ENCODE peak calls at places on chromosomes 2 and 18, in nine cellular contexts. H, V, F, X, S, G, Y, T and A are unnamed samples.

GRCh38 chr18:10659000-10659399 is 133.2 kb downstream of the NAPG start:
- DNase-seq in H (no peak), V (no peak), F (no peak), X (no peak), S (no peak), G (peak), Y (no peak), T (no peak), A (no peak)

GRCh38 chr18:47265197-47265596 is 13.7 kb upstream of the SKOR2 start:
- DNase-seq in H (peak), V (no peak), F (no peak), X (no peak), S (no peak), G (no peak), Y (no peak), T (no peak), A (no peak)

GRCh38 chr2:40746150-40746549 is 294.3 kb upstream of the SLC8A1 start:
- DNase-seq in H (peak), V (no peak), F (peak), X (peak), S (no peak), G (no peak), Y (no peak), T (no peak), A (no peak)

GRCh38 chr2:8409461-8410260 is 272.2 kb upstream of the ID2 start:
- DNase-seq in H (no peak), V (no peak), F (no peak), X (no peak), S (no peak), G (peak), Y (no peak), T (peak), A (peak)

GRCh38 chr2:28652217-28652616 is 99.4 kb upstream of the PPP1CB start:
- DNase-seq in H (peak), V (no peak), F (no peak), X (no peak), S (no peak), G (peak), Y (no peak), T (no peak), A (no peak)

GRCh38 chr2:148704247-148704646 is 59.7 kb downstream of the EPC2 start:
- DNase-seq in H (no peak), V (no peak), F (no peak), X (no peak), S (no peak), G (no peak), Y (no peak), T (no peak), A (no peak)

GRCh38 chr2:50343157-50343821 is 688.6 kb downstream of the NRXN1 start:
- DNase-seq in H (no peak), V (no peak), F (no peak), X (no peak), S (no peak), G (no peak), Y (no peak), T (no peak), A (no peak)

GRCh38 chr2:223613017-223613950 is 11.1 kb upstream of the SCG2 start:
- DNase-seq in H (peak), V (no peak), F (peak), X (peak), S (peak), G (peak), Y (peak), T (peak), A (peak)

GRCh38 chr2:155235710-155236109 is 537.2 kb downstream of the KCNJ3 start:
- DNase-seq in H (no peak), V (no peak), F (no peak), X (no peak), S (no peak), G (no peak), Y (no peak), T (no peak), A (no peak)

GRCh38 chr2:148674063-148675020 is 29.8 kb downstream of the EPC2 start:
- DNase-seq in H (peak), V (peak), F (no peak), X (peak), S (no peak), G (peak), Y (no peak), T (no peak), A (no peak)

GRCh38 chr2:242034996-242035814 is 165.7 kb downstream of the RTP5 start:
- DNase-seq in H (no peak), V (no peak), F (peak), X (no peak), S (no peak), G (no peak), Y (no peak), T (peak), A (no peak)

GRCh38 chr2:240630771-240631560 is 5.7 kb downstream of the GPR35 start:
- DNase-seq in H (no peak), V (no peak), F (no peak), X (no peak), S (no peak), G (no peak), Y (no peak), T (no peak), A (no peak)

GRCh38 chr2:106542730-106543359 is 55.7 kb downstream of the CD8B2 start:
- DNase-seq in H (peak), V (peak), F (peak), X (peak), S (peak), G (peak), Y (peak), T (peak), A (peak)

GRCh38 chr2:129281761-129282160 is 697.7 kb upstream of the RAB6C start:
- DNase-seq in H (no peak), V (no peak), F (no peak), X (no peak), S (no peak), G (no peak), Y (no peak), T (no peak), A (no peak)

GRCh38 chr18:2903006-2903405 is 56.2 kb downstream of the EMILIN2 start:
- DNase-seq in H (peak), V (no peak), F (no peak), X (no peak), S (no peak), G (peak), Y (no peak), T (peak), A (peak)

GRCh38 chr2:50111067-50111466 is 920.9 kb downstream of the NRXN1 start:
- DNase-seq in H (no peak), V (no peak), F (no peak), X (no peak), S (no peak), G (no peak), Y (no peak), T (no peak), A (no peak)

GRCh38 chr2:102698369-102699111 is 63.3 kb upstream of the TMEM182 start:
- DNase-seq in H (peak), V (no peak), F (no peak), X (no peak), S (peak), G (peak), Y (no peak), T (no peak), A (no peak)

GRCh38 chr2:108034843-108035242 is 48.5 kb downstream of the SLC5A7 start:
- DNase-seq in H (no peak), V (no peak), F (no peak), X (no peak), S (no peak), G (no peak), Y (no peak), T (no peak), A (no peak)

GRCh38 chr2:133287709-133288108 is 280.6 kb downstream of the NCKAP5 start:
- DNase-seq in H (peak), V (no peak), F (no peak), X (no peak), S (no peak), G (peak), Y (no peak), T (no peak), A (no peak)

GRCh38 chr2:232368311-232368731 is 10.2 kb upstream of the ALPP start:
- DNase-seq in H (peak), V (no peak), F (no peak), X (no peak), S (no peak), G (no peak), Y (no peak), T (no peak), A (no peak)

GRCh38 chr2:96144481-96145027 is 686 bp downstream of the DUSP2 start:
- DNase-seq in H (peak), V (peak), F (no peak), X (no peak), S (no peak), G (peak), Y (no peak), T (no peak), A (no peak)

GRCh38 chr18:12741351-12741750 is 38.5 kb downstream of the PSMG2 start:
- DNase-seq in H (peak), V (no peak), F (no peak), X (peak), S (peak), G (peak), Y (no peak), T (no peak), A (no peak)

GRCh38 chr2:230208576-230208975 is 11.2 kb downstream of the SP110 start:
- DNase-seq in H (no peak), V (no peak), F (no peak), X (no peak), S (no peak), G (no peak), Y (no peak), T (no peak), A (no peak)

GRCh38 chr2:221095381-221095780 is 476.7 kb downstream of the EPHA4 start:
- DNase-seq in H (no peak), V (no peak), F (no peak), X (no peak), S (no peak), G (no peak), Y (no peak), T (no peak), A (no peak)

GRCh38 chr18:9575558-9575957 is 38.8 kb downstream of the PPP4R1 start:
- DNase-seq in H (peak), V (peak), F (peak), X (peak), S (no peak), G (peak), Y (peak), T (peak), A (peak)

GRCh38 chr2:144522741-144523605 is 3.1 kb upstream of the ZEB2 start:
- DNase-seq in H (no peak), V (peak), F (peak), X (no peak), S (no peak), G (peak), Y (peak), T (peak), A (peak)

GRCh38 chr18:11859282-11859797 is 8.1 kb downstream of the CHMP1B start:
- DNase-seq in H (peak), V (no peak), F (no peak), X (no peak), S (no peak), G (no peak), Y (no peak), T (no peak), A (no peak)

GRCh38 chr2:225994748-225995405 is 595.4 kb downstream of the NYAP2 start:
- DNase-seq in H (peak), V (no peak), F (no peak), X (no peak), S (no peak), G (peak), Y (no peak), T (no peak), A (no peak)

GRCh38 chr18:45321520-45321919 is 293.8 kb upstream of the SLC14A2 start:
- DNase-seq in H (no peak), V (no peak), F (peak), X (no peak), S (no peak), G (no peak), Y (no peak), T (no peak), A (peak)

GRCh38 chr18:23862071-23862470 is 152.5 kb upstream of the TTC39C start:
- DNase-seq in H (peak), V (no peak), F (no peak), X (no peak), S (peak), G (peak), Y (no peak), T (peak), A (peak)

GRCh38 chr2:127618551-127618950 is 27.4 kb upstream of the GPR17 start:
- DNase-seq in H (no peak), V (no peak), F (no peak), X (no peak), S (no peak), G (no peak), Y (no peak), T (no peak), A (no peak)

GRCh38 chr2:74632939-74633312 is 15.2 kb downstream of the M1AP start:
- DNase-seq in H (peak), V (no peak), F (no peak), X (no peak), S (no peak), G (no peak), Y (no peak), T (no peak), A (no peak)

GRCh38 chr18:74182335-74182734 is 34.0 kb downstream of the TIMM21 start:
- DNase-seq in H (no peak), V (no peak), F (no peak), X (no peak), S (no peak), G (no peak), Y (no peak), T (no peak), A (no peak)

GRCh38 chr18:68033466-68033865 is 516.9 kb upstream of the DSEL start:
- DNase-seq in H (no peak), V (no peak), F (no peak), X (no peak), S (no peak), G (peak), Y (no peak), T (no peak), A (no peak)

GRCh38 chr18:26780520-26781325 is 84.8 kb downstream of the AQP4 start:
- DNase-seq in H (no peak), V (no peak), F (no peak), X (no peak), S (no peak), G (no peak), Y (no peak), T (peak), A (no peak)

GRCh38 chr2:30480703-30481322 is 33.8 kb downstream of the LCLAT1 start:
- DNase-seq in H (no peak), V (no peak), F (no peak), X (no peak), S (no peak), G (no peak), Y (no peak), T (no peak), A (no peak)